ENCODE peak calls at places on chromosomes 2 and 18, in four cellular contexts. H, V, C and A are unnamed samples.

GRCh38 chr2:3465328-3465727 is 54.0 kb downstream of the ADI1 start:
- DNase-seq in H (peak; percentile 50), C (no peak), V (no peak), A (no peak)

GRCh38 chr2:54258171-54258570 is 2.1 kb upstream of the TSPYL6 start:
- DNase-seq in C (no peak), H (peak; percentile 42), V (no peak), A (no peak)

GRCh38 chr18:22831441-22831904 is 101.7 kb upstream of the RBBP8 start:
- DNase-seq in C (peak; percentile 76), H (peak; percentile 94), V (peak; percentile 67), A (no peak)

GRCh38 chr2:173150087-173150486 is 74.4 kb downstream of the MAP3K20 start:
- DNase-seq in C (peak; percentile 48), H (peak; percentile 86), V (no peak), A (no peak)

GRCh38 chr2:231900486-231900942 is 25.7 kb downstream of the NPPC start:
- DNase-seq in V (peak; percentile 89), H (peak; percentile 20), C (peak; percentile 58), A (peak; percentile 72)

GRCh38 chr2:120344991-120345975 is 653 bp upstream of the INHBB start:
- DNase-seq in H (no peak), C (no peak), V (no peak), A (no peak)

GRCh38 chr2:192016265-192016664 is 169.4 kb upstream of the CAVIN2 start:
- DNase-seq in C (peak; percentile 45), V (no peak), H (peak; percentile 76), A (no peak)

GRCh38 chr2:173153486-173153885 is 77.8 kb downstream of the MAP3K20 start:
- DNase-seq in H (no peak), C (no peak), V (no peak), A (no peak)

GRCh38 chr2:235384624-235385023 is 109.2 kb upstream of the AGAP1 start:
- DNase-seq in V (no peak), H (no peak), C (no peak), A (no peak)

GRCh38 chr2:219727771-219728429 is 100.5 kb downstream of the SLC4A3 start:
- DNase-seq in C (no peak), V (no peak), H (no peak), A (no peak)

GRCh38 chr18:79809482-79810192 is 11.9 kb downstream of the KCNG2 start:
- DNase-seq in V (no peak), C (no peak), H (no peak), A (no peak)

GRCh38 chr2:219560037-219560892 is 11.1 kb downstream of the OBSL1 start:
- DNase-seq in V (no peak), H (no peak), C (no peak), A (no peak)

GRCh38 chr18:57970356-57971095 is 73.5 kb upstream of the NEDD4L start:
- DNase-seq in C (no peak), V (peak; percentile 56), H (no peak), A (no peak)

GRCh38 chr2:96952016-96952750 is 34.2 kb downstream of the FAM178B start:
- DNase-seq in H (no peak), C (no peak), V (no peak), A (no peak)

GRCh38 chr2:189579585-189579984 is 1.0 kb downstream of the SLC40A1 start:
- DNase-seq in H (no peak), V (no peak), C (peak; percentile 76), A (no peak)
- H3K4me1 ChIP-seq in H (peaks cover 6% of the 10 kb centered on the region), V (peaks cover 5% of the 10 kb centered on the region), C (peaks cover 4% of the 10 kb centered on the region), A (no peaks in the 10 kb centered on the region)

GRCh38 chr18:26677957-26678356 is 129.6 kb upstream of the KCTD1 start:
- DNase-seq in C (no peak), V (no peak), H (no peak), A (no peak)
- H3K9ac ChIP-seq in C (no peak overlapping the region), V (no peak overlapping the region), H (no peak overlapping the region), A (no peak overlapping the region)

GRCh38 chr2:26245231-26245732 is 543 bp downstream of the HADHB start:
- DNase-seq in H (peak; percentile 16), V (peak; percentile 63), C (no peak), A (peak; percentile 39)

GRCh38 chr2:26251893-26252292 is 7.2 kb downstream of the HADHB start:
- DNase-seq in H (peak; percentile 29), C (peak; percentile 36), V (no peak), A (no peak)

GRCh38 chr2:26246818-26247217 is 2.1 kb downstream of the HADHB start:
- DNase-seq in C (peak; percentile 57), H (peak; percentile 55), V (no peak), A (no peak)

GRCh38 chr2:26245810-26246209 is 1.1 kb downstream of the HADHB start:
- DNase-seq in V (no peak), H (peak; percentile 10), C (peak; percentile 20), A (peak; percentile 53)

GRCh38 chr2:26249625-26250024 is 4.9 kb downstream of the HADHB start:
- DNase-seq in V (no peak), H (no peak), C (no peak), A (no peak)
- H3K36me3 ChIP-seq in V (no peaks in the 10 kb centered on the region), H (no peaks in the 10 kb centered on the region), C (no peaks in the 10 kb centered on the region), A (peaks cover 4% of the 10 kb centered on the region)

DNA sequence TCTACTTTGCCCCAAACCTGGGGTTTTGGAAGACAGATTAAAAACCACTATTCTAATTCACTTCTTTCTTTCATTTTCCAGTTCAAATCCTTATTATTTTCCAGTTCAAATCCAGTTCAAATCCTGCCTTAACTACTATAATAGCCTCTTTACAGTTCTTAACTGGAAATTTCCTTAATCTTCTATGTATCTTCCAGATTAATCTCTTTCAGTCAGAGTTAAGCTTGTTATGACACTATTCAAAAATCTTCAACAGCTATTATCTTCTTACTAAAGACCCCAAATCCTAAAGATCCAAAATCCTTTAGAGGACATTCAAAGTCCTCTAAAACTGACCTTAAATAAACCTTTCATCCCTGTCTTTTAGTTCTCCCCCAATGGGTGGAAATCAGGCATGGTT is 30.1 kb downstream of the EIF2AK3 start:
- DNase-seq in C (no peak), V (no peak), H (no peak), A (no peak)
- H3K4me1 ChIP-seq in C (peaks cover 13% of the 10 kb centered on the region), V (no peaks in the 10 kb centered on the region), H (peaks cover 21% of the 10 kb centered on the region), A (peaks cover 36% of the 10 kb centered on the region)